ENCODE peak calls at places on chromosomes 4 and X, in four cellular contexts. G is A549, H is K562, V is HepG2. B is an unnamed sample.

GRCh38 chrX:32599156-32599555 is 612.2 kb downstream of the DMD start:
- DNase-seq in V (no peak), H (no peak), G (no peak), B (no peak)

GRCh38 chrX:1477801-1478458 is 25.2 kb upstream of the ASMTL start:
- DNase-seq in V (no peak), G (no peak), H (peak), B (no peak)

GRCh38 chr4:139279723-139280620 is at the start of gene MGARP:
- DNase-seq in H (no peak), V (no peak), G (peak), B (peak)

GRCh38 chr4:5751918-5752802 is 41.2 kb downstream of the EVC start:
- DNase-seq in V (no peak), H (no peak), G (no peak), B (peak)

GRCh38 chr4:176064539-176064938 is 1.1 kb upstream of the WDR17 start:
- DNase-seq in G (no peak), V (no peak), H (no peak), B (no peak)

GRCh38 chrX:101417981-101418841 is 10.2 kb downstream of the HNRNPH2 start:
- DNase-seq in G (no peak), H (no peak), V (no peak), B (peak)

GRCh38 chr4:1574601-1575417 is 109.3 kb downstream of the FAM53A start:
- DNase-seq in V (no peak), G (no peak), H (no peak), B (no peak)

GRCh38 chrX:15946783-15947550 is 92.4 kb upstream of the AP1S2 start:
- DNase-seq in H (no peak), G (peak), V (no peak), B (no peak)

GRCh38 chrX:106698693-106699092 is 27.8 kb upstream of the RNF128 start:
- DNase-seq in G (no peak), V (no peak), H (no peak), B (no peak)

GRCh38 chrX:141467442-141467841 is 117.1 kb downstream of the SPANXA1 start:
- DNase-seq in V (no peak), H (no peak), G (peak), B (peak)

GRCh38 chr4:122968227-122968812 is 45.9 kb upstream of the NUDT6 start:
- DNase-seq in H (no peak), G (no peak), V (no peak), B (no peak)

GRCh38 chr4:91065117-91065516 is 937.9 kb downstream of the CCSER1 start:
- DNase-seq in H (no peak), V (no peak), G (no peak), B (no peak)

GRCh38 chr4:91058345-91058744 is 931.2 kb downstream of the CCSER1 start:
- DNase-seq in H (no peak), V (no peak), G (no peak), B (no peak)

DNA sequence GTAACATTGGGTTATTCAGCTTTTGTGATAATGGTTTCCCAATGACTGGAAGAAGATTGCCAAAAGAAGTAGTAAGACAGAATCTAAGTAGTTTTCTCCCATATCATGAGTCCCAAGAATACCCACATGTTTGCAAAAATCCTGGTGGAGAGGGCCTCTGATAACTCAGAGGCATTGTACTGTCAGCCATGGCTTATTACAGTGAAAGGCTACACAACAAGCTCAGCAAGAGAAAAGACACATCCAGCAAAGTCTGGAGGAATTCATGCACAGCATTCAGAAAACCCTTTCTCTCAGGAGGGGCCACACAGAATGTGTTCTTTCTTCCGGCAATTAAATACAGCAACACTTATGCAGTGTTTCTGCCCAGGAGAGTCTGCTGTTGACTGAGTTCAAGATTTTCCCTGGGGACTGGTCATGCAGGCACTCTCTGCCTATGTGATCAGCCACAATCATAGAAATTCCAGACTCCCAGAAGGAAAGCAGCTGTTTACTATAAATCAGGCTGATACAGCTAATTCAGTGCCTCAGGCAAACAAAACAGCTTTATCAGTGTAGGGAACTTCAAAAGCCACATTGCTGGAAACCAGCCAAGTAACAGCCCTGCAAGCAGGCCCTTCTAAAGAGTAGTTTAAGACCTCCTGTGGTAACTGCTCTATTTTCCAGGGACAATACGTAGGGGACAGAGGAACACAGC is 937.1 kb downstream of the CCSER1 start:
- DNase-seq in H (no peak), V (peak), G (peak), B (peak)
- TF ChIP-seq JUNB in H (no peak), V (no peak), G (no peak), B (no peak)

GRCh38 chr4:15469402-15470148 is at the start of gene CC2D2A:
- DNase-seq in G (peak), H (no peak), V (no peak), B (peak)

GRCh38 chr4:15470149-15470520 is 453 bp downstream of the CC2D2A start:
- DNase-seq in G (no peak), V (no peak), H (no peak), B (no peak)

GRCh38 chr4:15466596-15466995 is 3.1 kb upstream of the CC2D2A start:
- DNase-seq in H (no peak), V (no peak), G (no peak), B (no peak)
- TF ChIP-seq JUNB in H (no peak), V (no peak), G (no peak), B (no peak)

GRCh38 chr4:184583738-184584502 is 65.3 kb downstream of the CASP3 start:
- DNase-seq in H (no peak), V (no peak), G (no peak), B (no peak)
- TF ChIP-seq JUNB in H (no peak), V (no peak), G (no peak), B (no peak)

GRCh38 chr4:8335848-8336247 is 66.3 kb downstream of the HTRA3 start:
- DNase-seq in G (no peak), V (no peak), H (no peak), B (no peak)
- TF ChIP-seq JUNB in G (no peak), V (no peak), H (no peak), B (no peak)

GRCh38 chrX:53481093-53481492 is 46.9 kb upstream of the HSD17B10 start:
- DNase-seq in V (no peak), H (peak), G (peak), B (peak)
- TF ChIP-seq JUNB in V (no peak), H (no peak), G (no peak), B (no peak)

DNA sequence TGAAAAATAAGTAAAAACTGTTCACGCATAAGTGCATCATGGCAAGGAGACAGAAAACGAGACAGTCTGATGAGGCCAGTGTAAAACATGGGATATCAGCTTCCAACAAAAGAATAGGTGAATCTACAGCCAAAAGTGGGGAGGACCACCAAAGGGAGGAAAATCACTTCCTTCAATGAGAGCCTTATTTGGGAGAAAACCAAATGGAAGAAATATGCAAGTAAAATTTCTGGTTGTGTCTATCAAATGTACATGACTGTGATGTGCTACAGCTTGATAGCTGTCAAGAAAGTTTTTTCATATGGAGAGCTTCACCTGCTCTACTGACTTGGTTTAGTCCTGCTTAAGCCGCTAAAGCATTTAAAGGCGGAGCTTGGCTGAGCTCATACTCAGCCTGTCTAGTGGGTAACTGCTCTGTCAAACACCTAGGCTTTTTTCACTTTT is 66.2 kb downstream of the MAGEA1 start:
- DNase-seq in G (peak), H (peak), V (no peak), B (peak)
- TF ChIP-seq JUNB in G (no peak), H (no peak), V (no peak), B (no peak)

DNA sequence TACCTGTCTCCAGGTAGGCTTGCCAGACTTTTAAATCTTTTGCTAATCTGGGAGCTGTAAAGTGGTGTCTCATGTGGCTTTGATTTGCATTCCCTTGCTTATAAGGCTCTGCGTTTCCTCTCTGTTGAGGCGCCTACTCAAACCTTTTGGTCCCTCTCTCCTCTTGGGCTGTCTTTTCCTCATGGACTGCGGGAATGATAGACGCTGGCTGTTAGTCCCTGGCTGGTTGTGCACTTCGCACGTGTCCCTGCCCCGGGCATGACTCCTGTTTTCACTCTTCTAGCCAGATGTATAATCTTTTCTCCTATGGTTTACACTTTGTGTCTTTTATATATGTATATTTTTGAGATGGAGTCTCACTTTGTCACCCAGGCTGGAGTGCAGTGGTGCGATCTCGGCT is 39.7 kb downstream of the RGS12 start:
- DNase-seq in G (no peak), H (no peak), V (no peak), B (no peak)
- TF ChIP-seq JUNB in G (no peak), H (no peak), V (no peak), B (no peak)

B was measured in GM23338.